ENCODE peak calls at places on chromosomes 6 and 20, in five cellular contexts. I, J, O, V and L are unnamed samples.
A peak's percentile ranks its signal among the peaks of the same experiment; 100 is the strongest.

GRCh38 chr6:13708679-13709261 is 2.9 kb downstream of the RANBP9 start:
- DNase-seq in I (no peak), J (no peak), O (peak; percentile 18), V (no peak), L (no peak)

GRCh38 chr20:1803216-1804128 is 91.7 kb upstream of the SIRPA start:
- DNase-seq in I (no peak), J (peak; percentile 88), O (peak; percentile 64), V (peak; percentile 58), L (peak; percentile 94)

GRCh38 chr6:43796910-43797890 is 27.2 kb downstream of the VEGFA start:
- DNase-seq in I (no peak), J (peak; percentile 35), O (no peak), V (no peak), L (peak; percentile 28)

GRCh38 chr20:38338849-38339520 is 7.3 kb upstream of the LBP start:
- DNase-seq in I (no peak), J (no peak), O (no peak), V (no peak), L (no peak)

GRCh38 chr6:67433124-67433523 is 1202.0 kb upstream of the ADGRB3 start:
- DNase-seq in I (no peak), J (no peak), O (no peak), V (no peak), L (no peak)

GRCh38 chr6:124517339-124517738 is 444.9 kb upstream of the RNF217 start:
- DNase-seq in I (no peak), J (no peak), O (no peak), V (no peak), L (no peak)

GRCh38 chr6:100657678-100658330 is 193.1 kb upstream of the SIM1 start:
- DNase-seq in I (no peak), J (no peak), O (no peak), V (no peak), L (no peak)

GRCh38 chr20:60206259-60206658 is 248.0 kb downstream of the CDH26 start:
- DNase-seq in I (peak; percentile 2), J (no peak), O (no peak), V (no peak), L (no peak)

GRCh38 chr6:97978855-97979271 is 695.8 kb upstream of the MMS22L start:
- DNase-seq in I (peak; percentile 32), J (no peak), O (no peak), V (no peak), L (peak; percentile 51)

GRCh38 chr6:37347177-37348145 is 6.3 kb upstream of the RNF8 start:
- DNase-seq in I (no peak), J (no peak), O (no peak), V (no peak), L (no peak)

GRCh38 chr6:167047554-167047953 is 48.4 kb downstream of the CEP43 start:
- DNase-seq in I (no peak), J (peak; percentile 76), O (no peak), V (peak; percentile 47), L (peak; percentile 90)

GRCh38 chr20:48282591-48283228 is 497.4 kb upstream of the SULF2 start:
- DNase-seq in I (no peak), J (no peak), O (no peak), V (no peak), L (no peak)

GRCh38 chr20:57398901-57399535 is 7.8 kb downstream of the RBM38 start:
- DNase-seq in I (no peak), J (peak; percentile 32), O (no peak), V (no peak), L (no peak)
- H3K4me1 ChIP-seq in I (no peaks in the 10 kb centered on the region), J (peaks cover 56% of the 10 kb centered on the region), O (peaks cover 73% of the 10 kb centered on the region), V (peaks cover 37% of the 10 kb centered on the region), L (peaks cover 11% of the 10 kb centered on the region)

GRCh38 chr20:50260480-50261221 is 70.0 kb downstream of the CEBPB start:
- DNase-seq in I (no peak), J (peak; percentile 71), O (no peak), V (no peak), L (no peak)
- H3K27ac ChIP-seq in I (no peak overlapping the region), J (peak overlapping the region; percentile 66), O (peak overlapping the region; percentile 30), V (peak overlapping the region; percentile 12), L (peak overlapping the region; percentile 71)

DNA sequence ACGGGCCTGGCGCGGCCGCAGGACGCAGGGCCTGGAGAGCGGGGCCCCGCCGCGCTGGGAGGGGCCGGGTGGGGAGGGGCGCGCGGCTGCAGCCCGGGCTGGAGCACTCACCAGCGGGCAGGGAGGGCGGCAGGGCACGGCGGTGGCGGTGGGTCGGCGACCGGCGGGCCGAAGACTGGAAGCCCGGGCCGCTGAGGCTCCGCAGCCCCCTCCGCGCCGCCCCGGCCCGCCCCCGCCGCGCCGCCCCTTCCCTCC is at the start of gene GATA5:
- DNase-seq in I (no peak), J (no peak), O (no peak), V (no peak), L (no peak)
- H3K4me3 ChIP-seq in I (no peak within 1 kb of the TSS), J (peak within 1 kb of the TSS; percentile 53), O (peak within 1 kb of the TSS; percentile 48), V (peak within 1 kb of the TSS; percentile 10), L (peak within 1 kb of the TSS; percentile 19)

GRCh38 chr6:27862396-27863061 is 49.7 kb downstream of the OR2B2 start:
- DNase-seq in I (no peak), J (no peak), O (no peak), V (no peak), L (no peak)
- H3K4me1 ChIP-seq in I (peaks cover 9% of the 10 kb centered on the region), J (peaks cover 23% of the 10 kb centered on the region), O (peaks cover 24% of the 10 kb centered on the region), V (peaks cover 23% of the 10 kb centered on the region), L (peaks cover 8% of the 10 kb centered on the region)

GRCh38 chr20:24747881-24748595 is 201.0 kb upstream of the CST7 start:
- DNase-seq in I (no peak), J (no peak), O (no peak), V (no peak), L (no peak)
- H3K27ac ChIP-seq in I (no peak overlapping the region), J (no peak overlapping the region), O (no peak overlapping the region), V (no peak overlapping the region), L (no peak overlapping the region)

GRCh38 chr6:129707882-129708495 is 2.0 kb downstream of the ARHGAP18 start:
- DNase-seq in I (no peak), J (no peak), O (no peak), V (no peak), L (no peak)
- H3K4me3 ChIP-seq in I (peak overlapping the region; percentile 2), J (peak overlapping the region; percentile 67), O (peak overlapping the region; percentile 68), V (peak overlapping the region; percentile 21), L (peak overlapping the region; percentile 73)

DNA sequence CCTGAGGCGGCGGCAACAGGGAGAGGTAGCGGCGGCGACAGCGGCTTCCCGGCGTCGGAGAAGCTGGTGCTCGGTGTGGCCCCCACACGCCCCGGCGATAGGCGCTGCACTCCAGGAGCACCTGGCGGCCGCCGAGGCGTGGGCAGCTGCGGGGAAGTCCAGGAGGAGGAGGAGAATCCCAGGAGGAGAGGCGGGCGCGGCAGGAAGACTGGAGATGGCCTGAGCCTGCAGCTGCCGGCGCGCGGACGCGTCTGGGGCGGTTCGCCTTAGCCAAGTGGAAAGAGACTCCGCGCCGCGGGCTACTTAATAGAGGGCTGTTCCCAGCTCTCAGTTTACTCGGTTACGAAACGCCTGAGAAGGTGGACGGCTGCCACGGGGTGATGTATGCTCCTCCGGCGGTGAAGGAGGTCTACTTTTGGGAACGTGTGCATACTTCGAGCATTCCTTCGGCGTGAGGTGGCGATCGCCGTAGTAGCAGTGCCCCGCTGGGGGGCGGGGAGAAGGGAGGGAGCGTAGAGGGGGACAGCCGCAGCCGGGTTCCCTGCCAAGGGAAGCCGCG is at the start of gene COL12A1:
- DNase-seq in I (peak; percentile 80), J (peak; percentile 93), O (peak; percentile 84), V (peak; percentile 95), L (peak; percentile 94)
- H3K4me1 ChIP-seq in I (peaks cover 40% of the 10 kb centered on the region), J (peaks cover 50% of the 10 kb centered on the region), O (peaks cover 32% of the 10 kb centered on the region), V (peaks cover 7% of the 10 kb centered on the region), L (peaks cover 15% of the 10 kb centered on the region)

DNA sequence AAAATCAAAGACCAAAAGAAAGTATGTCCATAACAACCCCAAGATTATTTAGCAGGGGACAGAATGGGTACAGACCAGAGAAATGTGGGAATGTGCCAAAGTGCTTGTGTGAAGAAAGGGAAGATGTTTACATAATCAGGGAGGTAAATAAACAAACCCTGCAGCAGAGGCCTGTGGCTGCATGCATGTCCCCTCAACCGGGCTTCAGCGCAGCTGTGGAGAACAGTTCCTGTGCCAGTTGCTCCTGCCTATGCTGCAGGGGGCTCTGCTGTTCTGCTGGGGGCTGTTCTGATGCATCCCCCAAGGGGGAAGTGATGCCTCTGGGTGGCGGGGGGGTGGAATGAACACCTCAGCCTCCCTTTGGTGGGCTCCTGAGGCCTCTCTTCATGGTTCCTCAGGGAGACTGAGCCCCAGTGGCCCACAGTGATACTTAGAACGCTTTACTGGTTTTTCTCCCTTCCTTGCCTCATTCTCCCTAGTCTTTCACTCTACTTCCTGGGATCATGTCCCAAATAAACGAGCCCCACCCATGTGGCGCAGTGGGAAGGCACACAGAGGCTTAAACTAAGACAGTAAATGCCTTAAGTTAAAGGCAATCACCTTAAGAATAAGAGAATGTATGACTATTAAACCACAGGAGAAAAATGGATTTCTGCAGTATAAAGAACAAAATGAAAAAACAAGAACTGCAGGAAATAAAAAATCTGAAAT is 23.0 kb downstream of the RAB23 start:
- DNase-seq in I (no peak), J (no peak), O (no peak), V (no peak), L (no peak)
- H3K27ac ChIP-seq in I (no peak overlapping the region), J (no peak overlapping the region), O (no peak overlapping the region), V (peak overlapping the region; percentile 59), L (no peak overlapping the region)

DNA sequence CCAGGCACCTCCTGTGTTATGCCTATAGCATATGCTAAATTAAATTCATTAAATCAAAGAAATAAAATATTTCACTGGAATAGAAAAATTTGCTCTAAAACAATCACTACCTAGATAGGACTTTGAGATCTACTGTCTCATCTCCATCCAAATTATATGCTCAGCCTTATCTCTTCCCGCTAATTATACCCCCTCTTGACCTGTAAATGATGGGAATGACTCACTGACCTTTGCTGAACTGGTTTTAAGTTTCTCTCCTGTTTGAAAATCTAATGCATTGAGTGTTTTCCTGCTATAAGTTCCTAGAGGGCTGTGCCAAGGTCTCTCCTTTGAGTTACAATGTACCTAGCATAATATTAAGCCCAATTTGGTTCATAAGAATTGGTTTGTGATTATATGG is 110.1 kb downstream of the BMP2 start:
- DNase-seq in I (no peak), J (no peak), O (no peak), V (no peak), L (no peak)
- H3K4me3 ChIP-seq in I (no peak overlapping the region), J (no peak overlapping the region), O (no peak overlapping the region), V (no peak overlapping the region), L (no peak overlapping the region)